ENCODE peak calls at places on chromosomes 6 and 20, in eight cellular contexts. D, H, P, U, B, F, N and Q are unnamed samples.

GRCh38 chr6:5103250-5103649 is 18.1 kb downstream of the PPP1R3G start:
- DNase-seq in D (no peak), H (no peak), P (no peak), U (no peak), B (no peak), F (no peak), N (no peak), Q (no peak)

GRCh38 chr6:117976030-117976651 is 69.1 kb downstream of the SLC35F1 start:
- DNase-seq in D (peak), H (peak), P (no peak), U (no peak), B (no peak), F (peak), N (peak), Q (peak)

GRCh38 chr6:46734867-46735719 is at the start of gene PLA2G7:
- DNase-seq in D (no peak), H (no peak), P (peak), U (no peak), B (no peak), F (peak), N (no peak), Q (no peak)

GRCh38 chr6:41733707-41734665 is 1.4 kb downstream of the TFEB start:
- DNase-seq in D (peak), H (peak), P (peak), U (peak), B (peak), F (peak), N (peak), Q (peak)

GRCh38 chr6:31729979-31730630 is 1.0 kb upstream of the DDAH2 start:
- DNase-seq in D (peak), H (peak), P (peak), U (no peak), B (peak), F (peak), N (peak), Q (peak)

GRCh38 chr20:62244644-62245108 is 6.4 kb downstream of the OSBPL2 start:
- DNase-seq in D (no peak), H (no peak), P (peak), U (no peak), B (no peak), F (no peak), N (no peak), Q (no peak)

GRCh38 chr6:11700118-11700718 is 78.4 kb downstream of the ADTRP start:
- DNase-seq in D (peak), H (peak), P (no peak), U (no peak), B (no peak), F (peak), N (no peak), Q (peak)

GRCh38 chr6:41371461-41371991 is 36.1 kb downstream of the NCR2 start:
- DNase-seq in D (peak), H (no peak), P (peak), U (no peak), B (peak), F (no peak), N (peak), Q (peak)

GRCh38 chr6:120903836-120904235 is 430.4 kb downstream of the TBC1D32 start:
- DNase-seq in D (no peak), H (no peak), P (no peak), U (no peak), B (no peak), F (no peak), N (no peak), Q (no peak)

GRCh38 chr6:37607949-37608348 is 89.7 kb downstream of the MDGA1 start:
- DNase-seq in D (peak), H (no peak), P (no peak), U (no peak), B (no peak), F (peak), N (no peak), Q (peak)

GRCh38 chr6:142945446-142946180 is 637 bp upstream of the HIVEP2 start:
- DNase-seq in D (no peak), H (no peak), P (peak), U (no peak), B (peak), F (peak), N (no peak), Q (no peak)

GRCh38 chr6:15148356-15149058 is 97.4 kb upstream of the JARID2 start:
- DNase-seq in D (peak), H (no peak), P (no peak), U (no peak), B (peak), F (no peak), N (no peak), Q (peak)

GRCh38 chr20:32163951-32164350 is 43.6 kb downstream of the PLAGL2 start:
- DNase-seq in D (no peak), H (no peak), P (no peak), U (no peak), B (no peak), F (no peak), N (no peak), Q (no peak)

GRCh38 chr6:4647414-4648365 is 128.5 kb upstream of the CDYL start:
- DNase-seq in D (peak), H (peak), P (peak), U (no peak), B (peak), F (peak), N (peak), Q (peak)

GRCh38 chr20:59988141-59988540 is 29.9 kb downstream of the CDH26 start:
- DNase-seq in D (no peak), H (peak), P (peak), U (no peak), B (no peak), F (peak), N (no peak), Q (peak)

GRCh38 chr20:52105573-52106422 is 85.8 kb downstream of the ZFP64 start:
- DNase-seq in D (peak), H (no peak), P (no peak), U (no peak), B (no peak), F (peak), N (no peak), Q (peak)

GRCh38 chr6:3159805-3160781 is 2.7 kb upstream of the TUBB2A start:
- DNase-seq in D (no peak), H (peak), P (no peak), U (no peak), B (no peak), F (no peak), N (peak), Q (no peak)

GRCh38 chr6:166754218-166755030 is 127.4 kb upstream of the RPS6KA2 start:
- DNase-seq in D (no peak), H (no peak), P (no peak), U (no peak), B (no peak), F (no peak), N (no peak), Q (no peak)

GRCh38 chr6:166664135-166664534 is 37.1 kb upstream of the RPS6KA2 start:
- DNase-seq in D (peak), H (no peak), P (no peak), U (no peak), B (no peak), F (no peak), N (no peak), Q (peak)

GRCh38 chr6:142416179-142416578 is 114.4 kb downstream of the ADGRG6 start:
- DNase-seq in D (peak), H (no peak), P (no peak), U (no peak), B (no peak), F (no peak), N (no peak), Q (peak)

GRCh38 chr6:127100510-127101140 is 17.8 kb upstream of the RSPO3 start:
- DNase-seq in D (peak), H (no peak), P (no peak), U (no peak), B (no peak), F (no peak), N (no peak), Q (peak)

GRCh38 chr6:11710968-11711643 is 67.5 kb downstream of the ADTRP start:
- DNase-seq in D (no peak), H (no peak), P (no peak), U (no peak), B (no peak), F (no peak), N (no peak), Q (no peak)

GRCh38 chr6:14328163-14328562 is 210.6 kb downstream of the CD83 start:
- DNase-seq in D (no peak), H (no peak), P (no peak), U (no peak), B (no peak), F (no peak), N (no peak), Q (no peak)

GRCh38 chr20:61257596-61257995 is 5.5 kb downstream of the CDH4 start:
- DNase-seq in D (no peak), H (no peak), P (no peak), U (no peak), B (no peak), F (no peak), N (no peak), Q (no peak)

GRCh38 chr6:73648166-73648565 is 5.6 kb downstream of the SLC17A5 start:
- DNase-seq in D (peak), H (no peak), P (no peak), U (no peak), B (no peak), F (no peak), N (no peak), Q (peak)

GRCh38 chr6:18277181-18278006 is 13.1 kb upstream of the DEK start:
- DNase-seq in D (no peak), H (no peak), P (peak), U (no peak), B (no peak), F (no peak), N (no peak), Q (no peak)

GRCh38 chr6:75204222-75204958 is 1.5 kb downstream of the COL12A1 start:
- DNase-seq in D (peak), H (peak), P (peak), U (no peak), B (no peak), F (peak), N (peak), Q (peak)

GRCh38 chr20:61951695-61952533 is 113.8 kb downstream of the TAF4 start:
- DNase-seq in D (peak), H (no peak), P (peak), U (no peak), B (no peak), F (no peak), N (no peak), Q (peak)

GRCh38 chr6:142301421-142302391 is at the start of gene ADGRG6:
- DNase-seq in D (peak), H (peak), P (peak), U (no peak), B (peak), F (peak), N (peak), Q (peak)

GRCh38 chr20:18496740-18497592 is at the start of gene RBBP9:
- DNase-seq in D (peak), H (peak), P (peak), U (peak), B (peak), F (peak), N (peak), Q (peak)

GRCh38 chr6:33593414-33593727 is 13.3 kb upstream of the BAK1 start:
- DNase-seq in D (no peak), H (no peak), P (no peak), U (no peak), B (no peak), F (no peak), N (no peak), Q (no peak)
- H3K4me3 ChIP-seq in D (peak), H (no peak), P (no peak), U (peak), B (peak), F (no peak), N (no peak), Q (no peak)

DNA sequence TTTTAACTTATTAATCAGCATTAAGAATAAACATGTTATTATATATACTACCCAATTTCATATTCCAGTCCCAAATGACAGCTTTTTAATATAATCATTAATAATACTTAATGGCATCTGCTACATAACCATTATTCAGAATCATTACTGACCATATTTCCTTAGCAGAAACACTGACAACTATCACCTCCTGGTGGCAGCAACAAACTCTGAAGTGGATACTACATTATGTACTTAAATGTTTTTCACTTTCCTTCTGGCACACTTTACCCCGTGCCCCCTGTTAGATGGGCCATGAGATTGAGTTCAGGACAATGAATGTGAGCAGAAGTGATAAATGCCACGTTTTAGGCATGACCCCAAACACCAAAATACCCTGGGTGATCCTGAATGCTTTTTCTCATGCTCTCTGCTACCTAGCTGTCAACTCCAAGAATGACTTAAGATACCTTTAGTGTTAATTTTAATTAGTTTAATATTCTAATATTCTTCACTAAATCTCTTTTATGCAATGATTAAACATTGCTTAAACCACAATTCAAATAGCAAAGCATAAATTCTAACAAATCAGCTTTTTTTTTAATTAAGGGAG is 77.1 kb downstream of the LMBRD1 start:
- DNase-seq in D (peak), H (peak), P (no peak), U (no peak), B (no peak), F (peak), N (no peak), Q (peak)
- TF ChIP-seq CTCF in D (peak), H (peak), P (no peak), U (peak), B (peak), F (peak), N (no peak), Q (peak)

GRCh38 chr6:108558372-108559096 is 2.2 kb upstream of the FOXO3 start:
- DNase-seq in D (peak), H (peak), P (peak), U (peak), B (peak), F (peak), N (peak), Q (peak)

GRCh38 chr6:108556250-108556649 is 4.5 kb upstream of the FOXO3 start:
- DNase-seq in D (no peak), H (no peak), P (no peak), U (no peak), B (no peak), F (no peak), N (no peak), Q (no peak)

GRCh38 chr6:108556864-108557493 is 3.7 kb upstream of the FOXO3 start:
- DNase-seq in D (peak), H (no peak), P (no peak), U (no peak), B (no peak), F (no peak), N (no peak), Q (no peak)

GRCh38 chr6:108557494-108558371 is 3.0 kb upstream of the FOXO3 start:
- DNase-seq in D (peak), H (no peak), P (peak), U (no peak), B (peak), F (no peak), N (peak), Q (peak)

DNA sequence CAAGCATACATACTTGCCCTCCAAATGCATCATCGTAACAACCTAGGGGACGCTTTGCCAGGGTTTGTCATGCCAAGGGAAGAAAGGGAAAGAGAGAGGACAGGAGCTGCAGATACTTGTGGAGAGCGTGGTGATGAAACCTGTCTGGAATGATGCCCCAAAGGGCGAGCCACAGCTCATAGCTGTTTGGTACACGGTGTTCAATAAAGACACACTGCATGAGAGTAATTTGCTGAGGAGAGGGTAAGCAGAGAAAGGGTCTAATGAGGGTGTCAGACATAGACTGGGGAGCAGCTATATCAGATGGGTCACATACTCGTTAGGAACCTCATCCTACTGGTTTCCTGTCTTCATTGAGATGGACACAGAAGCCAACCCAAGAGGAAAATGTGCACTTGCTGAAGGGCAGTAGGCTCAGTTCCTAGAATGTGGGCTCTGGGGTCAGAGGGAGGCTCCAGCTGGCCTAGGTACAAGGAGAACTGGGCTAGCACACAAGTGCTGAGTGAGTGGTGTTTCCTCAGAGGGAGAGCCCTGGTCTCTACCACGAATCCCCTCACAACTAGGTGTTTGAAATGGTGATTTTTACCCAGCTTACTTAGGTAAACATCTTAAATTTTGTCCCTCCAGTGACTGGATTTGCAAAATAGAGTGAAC is 5.2 kb upstream of the FOXO3 start:
- DNase-seq in D (no peak), H (no peak), P (no peak), U (no peak), B (no peak), F (no peak), N (peak), Q (no peak)
- H3K4me3 ChIP-seq in D (no peak), H (no peak), P (no peak), U (no peak), B (no peak), F (no peak), N (no peak), Q (no peak)

DNA sequence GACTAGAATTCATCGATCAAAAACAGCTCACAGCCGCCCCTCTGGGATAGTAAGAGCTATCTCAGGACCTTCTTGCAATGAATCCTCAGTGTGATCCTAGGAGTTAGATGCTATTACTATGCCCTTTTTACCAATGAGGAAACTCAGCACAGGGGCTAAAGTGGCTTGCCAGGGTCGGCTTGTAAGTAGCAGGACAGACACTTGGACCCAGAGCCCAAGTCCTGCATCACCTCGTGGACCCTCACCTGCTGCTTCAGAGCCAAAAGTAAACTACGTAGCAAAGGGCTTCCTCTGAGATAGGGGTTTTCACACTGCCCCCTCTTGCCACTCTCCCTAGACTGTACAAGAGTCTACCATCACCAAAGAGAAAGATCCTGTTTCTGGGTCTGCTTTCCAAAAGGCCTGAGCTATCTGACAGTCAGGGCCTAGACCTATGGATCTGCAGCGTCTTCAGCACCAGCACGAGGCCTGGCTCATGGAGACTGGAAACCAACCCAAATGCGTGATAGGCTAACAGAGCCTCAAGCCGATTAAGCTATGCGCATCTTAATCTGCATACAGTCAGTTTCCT is 172.3 kb downstream of the ANKRD60 start:
- DNase-seq in D (no peak), H (no peak), P (no peak), U (no peak), B (no peak), F (no peak), N (peak), Q (no peak)
- TF ChIP-seq CTCF in D (no peak), H (no peak), P (no peak), U (no peak), B (no peak), F (no peak), N (no peak), Q (no peak)

GRCh38 chr6:44075137-44076015 is 51.9 kb downstream of the MRPL14 start:
- DNase-seq in D (no peak), H (no peak), P (no peak), U (no peak), B (no peak), F (no peak), N (no peak), Q (no peak)
- H3K4me3 ChIP-seq in D (no peak), H (no peak), P (no peak), U (no peak), B (no peak), F (no peak), N (no peak), Q (no peak)

DNA sequence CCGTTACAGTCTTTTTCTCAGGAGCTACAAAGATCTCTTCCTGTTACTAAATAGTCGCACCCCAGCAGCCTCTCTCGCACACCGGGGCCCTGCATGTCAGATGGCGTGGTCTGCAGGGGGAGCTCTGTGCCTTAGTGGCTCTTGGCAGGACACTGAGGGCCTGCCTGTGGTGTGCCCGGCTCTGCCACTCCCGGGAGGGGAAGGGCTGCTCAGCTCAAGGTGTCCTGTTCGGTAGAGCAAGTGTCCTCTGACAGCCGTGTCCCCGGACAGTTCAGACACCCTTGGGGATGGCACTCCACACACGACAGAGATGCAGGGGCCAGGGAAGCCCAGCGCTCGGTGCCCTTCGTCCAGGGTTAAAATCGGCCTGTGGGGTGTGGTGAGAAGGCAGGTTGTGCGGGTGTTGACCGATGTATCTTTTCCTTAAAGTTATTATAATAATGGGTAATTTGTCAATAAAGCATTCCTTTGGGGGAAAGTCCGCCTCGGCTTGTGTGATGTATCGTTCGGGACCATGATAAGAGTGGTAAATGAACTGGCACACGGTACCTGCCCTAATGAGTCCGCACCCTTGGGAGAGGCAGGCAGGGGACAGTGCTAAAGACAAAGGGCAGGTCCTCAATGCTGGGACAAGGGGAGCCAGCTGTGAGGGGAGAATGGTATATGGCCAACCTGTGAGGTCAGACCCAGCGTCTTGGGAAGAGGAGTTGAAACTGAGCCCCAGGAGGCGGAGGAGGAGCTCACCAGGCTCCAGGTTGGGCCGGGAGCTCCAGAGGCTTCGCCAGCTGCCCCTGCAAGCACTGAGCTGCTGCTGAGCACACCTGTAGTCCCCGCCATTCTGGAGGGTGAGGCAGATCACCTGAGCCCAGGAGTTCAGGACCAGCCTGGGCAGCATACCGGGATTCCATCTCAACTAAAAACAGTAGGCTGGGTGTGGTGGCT is 3.6 kb upstream of the DNAJC5 start:
- DNase-seq in D (no peak), H (no peak), P (no peak), U (no peak), B (no peak), F (no peak), N (no peak), Q (no peak)
- TF ChIP-seq CTCF in D (no peak), H (no peak), P (no peak), U (no peak), B (no peak), F (no peak), N (no peak), Q (no peak)

DNA sequence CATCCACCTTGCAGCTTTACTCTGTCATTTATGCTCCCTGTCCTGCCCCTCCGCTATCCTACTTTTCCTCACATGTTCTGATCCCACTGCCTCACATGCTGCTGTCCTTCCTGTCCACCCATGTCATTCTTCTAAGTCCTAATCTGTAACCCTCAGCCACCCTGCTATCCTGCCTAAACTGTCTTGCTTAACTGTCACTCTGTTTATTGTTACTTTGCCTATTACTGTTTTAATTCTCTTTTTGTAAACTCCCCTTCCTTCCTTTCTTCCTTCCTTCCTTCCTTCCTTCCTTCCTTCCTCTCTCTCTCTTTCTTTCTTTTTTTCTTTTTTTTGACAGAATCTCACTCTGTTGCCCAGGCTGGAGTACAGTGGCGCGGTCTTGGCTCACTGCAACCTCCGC is 1.4 kb downstream of the CUL9 start:
- DNase-seq in D (no peak), H (no peak), P (no peak), U (no peak), B (no peak), F (no peak), N (no peak), Q (no peak)
- H3K4me3 ChIP-seq in D (no peak), H (peak), P (no peak), U (peak), B (no peak), F (no peak), N (no peak), Q (no peak)